ENCODE peak calls at places on chromosomes 16 and 17, in four cellular contexts. E is left ventricle myocardium inferior, X is HTR-8/SVneo, N is Panc1. S is an unnamed sample.
A peak's percentile ranks its signal among the peaks of the same experiment; 100 is the strongest.

GRCh38 chr17:57572062-57572461 is 173.0 kb downstream of the CCDC182 start:
- DNase-seq in E (no peak), X (no peak), N (no peak), S (no peak)

GRCh38 chr17:17400566-17401184 is 76.1 kb upstream of the MED9 start:
- DNase-seq in E (no peak), X (no peak), N (no peak), S (no peak)

GRCh38 chr17:64442550-64442971 is 6.4 kb upstream of the MILR1 start:
- DNase-seq in E (no peak), X (no peak), N (no peak), S (no peak)

GRCh38 chr17:179721-180379 is 1.6 kb downstream of the DOC2B start:
- DNase-seq in E (no peak), X (no peak), N (no peak), S (no peak)

GRCh38 chr16:64278196-64278595 is 843.7 kb downstream of the CDH11 start:
- DNase-seq in E (no peak), X (no peak), N (no peak), S (no peak)

GRCh38 chr17:9817086-9817485 is 4.8 kb downstream of the GSG1L2 start:
- DNase-seq in E (no peak), X (peak; percentile 56), N (no peak), S (no peak)

GRCh38 chr17:78419970-78420820 is 41.7 kb downstream of the PGS1 start:
- DNase-seq in E (peak; percentile 41), X (no peak), N (no peak), S (no peak)

GRCh38 chr16:15970202-15970601 is 20.8 kb downstream of the ABCC1 start:
- DNase-seq in E (no peak), X (no peak), N (no peak), S (no peak)

GRCh38 chr17:164536-165235 is 16.8 kb downstream of the DOC2B start:
- DNase-seq in E (peak; percentile 37), X (peak; percentile 65), N (peak; percentile 10), S (no peak)

GRCh38 chr16:57566436-57566835 is 24.0 kb downstream of the ADGRG5 start:
- DNase-seq in E (no peak), X (no peak), N (no peak), S (no peak)